ENCODE peak calls at places on chromosomes 6 and 20, in eight cellular contexts. L is stimulated activated CD4-positive, alpha-beta T cell treated with anti-CD3 and anti-CD28 coated beads, TNF-alpha, amount 100 ng/mL, for 4 hours; J is NCI-H1436; Z is H7; Q is left cardiac atrium; D is heart left ventricle; C is Daoy; N is iris pigment epithelial cell. P is an unnamed sample.

GRCh38 chr6:155085582-155086253 is 90.6 kb downstream of the TIAM2 start:
- DNase-seq in C (peak; percentile 94), Z (no peak), D (no peak), Q (no peak), J (no peak), N (peak; percentile 66), L (no peak), P (peak; percentile 82)

GRCh38 chr6:151284431-151285060 is 44.8 kb downstream of the AKAP12 start:
- DNase-seq in D (no peak), J (no peak), C (no peak), N (no peak), Q (no peak), Z (no peak), L (no peak), P (no peak)

GRCh38 chr6:41051873-41052272 is 1.1 kb upstream of the APOBEC2 start:
- DNase-seq in D (no peak), J (no peak), Q (no peak), C (no peak), L (no peak), N (no peak), Z (no peak), P (no peak)

GRCh38 chr6:145539831-145540230 is 195.5 kb downstream of the EPM2A start:
- DNase-seq in D (no peak), J (no peak), Z (no peak), N (peak; percentile 57), C (no peak), L (no peak), Q (no peak), P (peak; percentile 65)

GRCh38 chr20:62761058-62761758 is 35.1 kb upstream of the MRGBP start:
- DNase-seq in Q (no peak), D (no peak), Z (no peak), L (no peak), C (no peak), N (no peak), J (no peak), P (no peak)

GRCh38 chr6:116467514-116467913 is 6.3 kb downstream of the CALHM6 start:
- DNase-seq in L (no peak), J (no peak), D (no peak), N (no peak), C (no peak), Z (no peak), Q (no peak), P (no peak)

GRCh38 chr6:24927985-24928735 is 7.6 kb downstream of the RIPOR2 start:
- DNase-seq in L (no peak), Z (no peak), Q (no peak), J (no peak), C (no peak), D (no peak), N (peak; percentile 46), P (no peak)

GRCh38 chr6:106451419-106451818 is 90.9 kb downstream of the CRYBG1 start:
- DNase-seq in N (peak; percentile 54), L (no peak), C (no peak), J (no peak), Z (no peak), Q (no peak), D (no peak), P (no peak)

GRCh38 chr6:18632670-18633410 is 245.7 kb downstream of the RNF144B start:
- DNase-seq in J (no peak), Z (no peak), Q (no peak), N (peak; percentile 44), L (no peak), C (no peak), D (no peak), P (no peak)

GRCh38 chr20:32674362-32674789 is 635 bp upstream of the C20orf203 start:
- DNase-seq in D (no peak), J (peak; percentile 37), Z (peak; percentile 89), N (peak; percentile 43), L (peak; percentile 64), C (peak; percentile 52), Q (no peak), P (no peak)

GRCh38 chr20:56865055-56865454 is 235.9 kb downstream of the TFAP2C start:
- DNase-seq in L (no peak), N (no peak), Z (no peak), D (no peak), Q (no peak), J (no peak), C (no peak), P (peak; percentile 66)

P was measured in islet precursor cell.